ENCODE peak calls at places on chromosomes 2 and 18, in six cellular contexts. M is lung, I is renal cortical epithelial cell, E is M059J, C is astrocyte of the spinal cord, K is EH. N is an unnamed sample.

GRCh38 chr2:201402651-201403573 is 45.8 kb upstream of the FLACC1 start:
- DNase-seq in E (peak; percentile 53), I (peak; percentile 46), C (peak; percentile 47), K (peak; percentile 84), M (no peak), N (peak; percentile 86)

GRCh38 chr2:63840081-63840784 is 1.5 kb upstream of the UGP2 start:
- DNase-seq in E (no peak), C (peak; percentile 25), I (no peak), K (no peak), M (peak; percentile 40), N (no peak)

GRCh38 chr2:47535073-47535472 is 132.1 kb downstream of the MSH2 start:
- DNase-seq in C (no peak), I (no peak), M (no peak), E (no peak), K (no peak), N (no peak)

GRCh38 chr18:76658627-76659026 is 163.6 kb upstream of the ZNF516 start:
- DNase-seq in E (no peak), I (no peak), M (no peak), K (no peak), C (no peak), N (no peak)

GRCh38 chr2:41784496-41784895 is 263.3 kb upstream of the PKDCC start:
- DNase-seq in K (peak; percentile 23), C (no peak), I (no peak), M (no peak), E (peak; percentile 26), N (no peak)

GRCh38 chr2:174059178-174059874 is 94.2 kb upstream of the SP3 start:
- DNase-seq in K (peak; percentile 89), E (peak; percentile 78), I (peak; percentile 67), M (no peak), C (peak; percentile 69), N (peak; percentile 68)

GRCh38 chr2:68292108-68292710 is 27.5 kb downstream of the CNRIP1 start:
- DNase-seq in I (peak; percentile 45), C (no peak), M (no peak), E (peak; percentile 32), K (peak; percentile 37), N (peak; percentile 31)

GRCh38 chr18:13493071-13493470 is 233.3 kb downstream of the FAM210A start:
- DNase-seq in C (no peak), K (no peak), E (no peak), I (no peak), M (no peak), N (no peak)

GRCh38 chr18:23071285-23071684 is 64.0 kb upstream of the CABLES1 start:
- DNase-seq in I (peak; percentile 50), M (peak; percentile 38), K (peak; percentile 56), E (peak; percentile 79), C (peak; percentile 36), N (peak; percentile 53)

GRCh38 chr2:25567406-25567805 is 106.0 kb downstream of the DTNB start:
- DNase-seq in M (no peak), I (peak; percentile 54), K (peak; percentile 71), C (peak; percentile 65), E (peak; percentile 51), N (peak; percentile 62)

GRCh38 chr18:28735731-28736130 is 558.8 kb upstream of the CDH2 start:
- DNase-seq in E (peak; percentile 89), C (peak; percentile 88), K (peak; percentile 94), I (peak; percentile 53), M (no peak), N (peak; percentile 84)

GRCh38 chr18:62974928-62975675 is 259.8 kb downstream of the PHLPP1 start:
- DNase-seq in K (no peak), C (no peak), E (no peak), M (no peak), I (no peak), N (no peak)

GRCh38 chr2:42314892-42315468 is 46.0 kb downstream of the COX7A2L start:
- DNase-seq in M (no peak), K (peak; percentile 94), I (peak; percentile 87), E (peak; percentile 78), C (peak; percentile 90), N (peak; percentile 93)

GRCh38 chr2:166891727-166892126 is 3.4 kb downstream of the XIRP2 start:
- DNase-seq in I (no peak), C (no peak), M (no peak), E (no peak), K (no peak), N (no peak)

GRCh38 chr18:62717059-62717849 is 1.9 kb downstream of the PHLPP1 start:
- DNase-seq in M (peak; percentile 41), K (peak; percentile 69), I (peak; percentile 81), E (peak; percentile 81), C (peak; percentile 50), N (peak; percentile 64)

GRCh38 chr18:49041677-49042570 is 91.2 kb upstream of the SMAD7 start:
- DNase-seq in E (peak; percentile 64), M (peak; percentile 64), C (peak; percentile 58), I (peak; percentile 47), K (peak; percentile 67), N (peak; percentile 62)

GRCh38 chr2:240707046-240707756 is 15.5 kb downstream of the AQP12A start:
- DNase-seq in I (no peak), M (no peak), C (no peak), K (no peak), E (no peak), N (no peak)

GRCh38 chr18:9825571-9826073 is 60.2 kb upstream of the TXNDC2 start:
- DNase-seq in C (peak; percentile 95), I (peak; percentile 96), E (peak; percentile 95), K (peak; percentile 98), M (peak; percentile 62), N (peak; percentile 95)

GRCh38 chr18:34023471-34023870 is 201.2 kb downstream of the NOL4 start:
- DNase-seq in M (no peak), K (no peak), E (peak; percentile 4), I (peak; percentile 58), C (peak; percentile 59), N (no peak)

GRCh38 chr2:81981616-81982015 is 1677.1 kb upstream of the LRRTM1 start:
- DNase-seq in C (no peak), I (peak; percentile 93), K (no peak), M (no peak), E (no peak), N (no peak)

GRCh38 chr2:136116813-136117390 is 1.0 kb downstream of the CXCR4 start:
- DNase-seq in C (no peak), I (no peak), M (no peak), K (no peak), E (no peak), N (no peak)

GRCh38 chr2:78908973-78909372 is 116.5 kb upstream of the REG3G start:
- DNase-seq in E (no peak), K (no peak), I (no peak), M (no peak), C (no peak), N (no peak)

GRCh38 chr2:218010116-218010837 is 7.5 kb upstream of the TNS1 start:
- DNase-seq in C (no peak), M (peak; percentile 36), E (peak; percentile 36), K (peak; percentile 71), I (no peak), N (peak; percentile 40)

GRCh38 chr2:41853427-41854191 is 194.2 kb upstream of the PKDCC start:
- DNase-seq in K (peak; percentile 61), I (peak; percentile 61), C (peak; percentile 58), M (peak; percentile 43), E (peak; percentile 54), N (peak; percentile 63)

GRCh38 chr18:44771957-44772917 is 91.5 kb downstream of the SETBP1 start:
- DNase-seq in I (peak; percentile 18), C (peak; percentile 91), K (peak; percentile 78), M (no peak), E (peak; percentile 15), N (no peak)

GRCh38 chr2:227474406-227474805 is 2.5 kb downstream of the AGFG1 start:
- DNase-seq in C (no peak), K (no peak), I (peak; percentile 54), M (no peak), E (no peak), N (no peak)